ENCODE peak calls at places on chromosomes 7 and 10, in ten cellular contexts. C is GM13977, W is BJ, H is endothelial cell of umbilical vein, N is MCF 10A, O is heart left ventricle, X is upper lobe of right lung, K is heart right ventricle, R is IMR-90, B is GM13976. D is an unnamed sample.

GRCh38 chr10:79237801-79238520 is 109.3 kb upstream of the PPIF start:
- DNase-seq in C (no peak), W (no peak), H (peak), N (peak), O (no peak), X (no peak), K (no peak), R (no peak), B (no peak), D (no peak)

GRCh38 chr7:142854505-142855400 is at the start of gene EPHB6:
- DNase-seq in C (peak), W (no peak), H (no peak), N (peak), O (peak), X (peak), K (peak), R (peak), B (peak), D (peak)

GRCh38 chr7:142583424-142583823 is 165.8 kb upstream of the PRSS1 start:
- DNase-seq in C (peak), W (no peak), H (peak), N (peak), O (no peak), X (no peak), K (no peak), R (peak), B (peak), D (peak)

GRCh38 chr10:83078645-83079044 is 1060.7 kb upstream of the GHITM start:
- DNase-seq in C (no peak), W (no peak), H (no peak), N (no peak), O (no peak), X (no peak), K (no peak), R (no peak), B (no peak), D (no peak)

GRCh38 chr10:112208292-112208691 is 24.7 kb upstream of the GPAM start:
- DNase-seq in C (no peak), W (no peak), H (no peak), N (no peak), O (no peak), X (no peak), K (no peak), R (peak), B (no peak), D (no peak)

GRCh38 chr7:102260856-102261255 is 25.8 kb upstream of the SH2B2 start:
- DNase-seq in C (no peak), W (no peak), H (no peak), N (no peak), O (peak), X (no peak), K (peak), R (peak), B (no peak), D (no peak)

GRCh38 chr7:128406986-128407589 is 2.7 kb downstream of the IMPDH1 start:
- DNase-seq in C (peak), W (no peak), H (no peak), N (no peak), O (no peak), X (no peak), K (no peak), R (no peak), B (peak), D (no peak)

GRCh38 chr7:9937944-9938631 is 1035.6 kb upstream of the PHF14 start:
- DNase-seq in C (no peak), W (no peak), H (peak), N (peak), O (no peak), X (no peak), K (no peak), R (no peak), B (no peak), D (no peak)

GRCh38 chr10:110757563-110757962 is 113.4 kb downstream of the RBM20 start:
- DNase-seq in C (no peak), W (no peak), H (no peak), N (no peak), O (no peak), X (no peak), K (no peak), R (no peak), B (no peak), D (no peak)

GRCh38 chr10:5827841-5828240 is 14.6 kb upstream of the GDI2 start:
- DNase-seq in C (no peak), W (no peak), H (no peak), N (no peak), O (no peak), X (no peak), K (no peak), R (no peak), B (no peak), D (no peak)

GRCh38 chr10:124527996-124528395 is 66.4 kb downstream of the LHPP start:
- DNase-seq in C (no peak), W (no peak), H (no peak), N (no peak), O (no peak), X (no peak), K (no peak), R (no peak), B (no peak), D (no peak)

DNA sequence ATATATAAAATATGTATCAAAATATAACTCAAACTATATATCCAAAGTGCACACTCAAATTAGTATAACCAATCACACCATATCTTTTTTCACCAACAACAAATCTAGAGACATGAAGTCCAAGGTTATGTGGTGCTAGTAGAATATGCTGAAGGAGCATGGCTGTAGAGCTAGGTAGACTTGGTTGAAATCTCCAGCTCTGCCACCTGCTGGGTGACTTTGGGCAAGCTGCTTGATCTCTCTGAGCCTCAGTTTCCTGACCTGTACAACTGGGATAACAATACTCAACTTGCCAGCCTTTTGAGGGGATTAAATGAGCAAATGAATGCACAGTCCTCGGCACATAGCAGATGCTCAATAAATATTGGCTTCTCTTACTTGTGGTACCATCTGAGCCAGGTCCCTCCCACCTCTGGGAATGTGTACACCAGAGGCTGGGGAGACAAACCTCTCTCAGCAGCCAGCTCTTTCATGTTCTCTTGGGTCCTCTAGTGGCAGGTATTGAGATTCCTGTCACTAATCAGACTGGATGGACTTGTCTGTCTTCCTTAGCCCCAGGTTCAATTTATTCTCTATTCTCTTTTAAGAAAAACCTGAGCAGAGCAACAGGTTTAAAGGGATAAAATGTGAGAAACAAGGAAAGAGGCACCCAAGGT is 94.3 kb upstream of the PDE1C start:
- DNase-seq in C (peak), W (no peak), H (peak), N (peak), O (peak), X (no peak), K (no peak), R (peak), B (no peak), D (no peak)
- TF ChIP-seq CTCF in C (peak), W (peak), H (peak), N (peak), O (peak), X (peak), K (peak), R (peak), B (peak), D (no peak)

GRCh38 chr10:17617031-17617911 is at the start of gene HACD1:
- DNase-seq in C (peak), W (no peak), H (peak), N (peak), O (peak), X (peak), K (peak), R (peak), B (peak), D (peak)
- TF ChIP-seq CTCF in C (no peak), W (peak), H (peak), N (peak), O (no peak), X (peak), K (peak), R (peak), B (no peak), D (peak)

GRCh38 chr7:100465702-100466311 is 1.7 kb upstream of the SPACDR start:
- DNase-seq in C (no peak), W (no peak), H (peak), N (peak), O (peak), X (peak), K (peak), R (peak), B (no peak), D (peak)
- TF ChIP-seq CTCF in C (peak), W (peak), H (peak), N (peak), O (peak), X (peak), K (peak), R (peak), B (peak), D (no peak)

DNA sequence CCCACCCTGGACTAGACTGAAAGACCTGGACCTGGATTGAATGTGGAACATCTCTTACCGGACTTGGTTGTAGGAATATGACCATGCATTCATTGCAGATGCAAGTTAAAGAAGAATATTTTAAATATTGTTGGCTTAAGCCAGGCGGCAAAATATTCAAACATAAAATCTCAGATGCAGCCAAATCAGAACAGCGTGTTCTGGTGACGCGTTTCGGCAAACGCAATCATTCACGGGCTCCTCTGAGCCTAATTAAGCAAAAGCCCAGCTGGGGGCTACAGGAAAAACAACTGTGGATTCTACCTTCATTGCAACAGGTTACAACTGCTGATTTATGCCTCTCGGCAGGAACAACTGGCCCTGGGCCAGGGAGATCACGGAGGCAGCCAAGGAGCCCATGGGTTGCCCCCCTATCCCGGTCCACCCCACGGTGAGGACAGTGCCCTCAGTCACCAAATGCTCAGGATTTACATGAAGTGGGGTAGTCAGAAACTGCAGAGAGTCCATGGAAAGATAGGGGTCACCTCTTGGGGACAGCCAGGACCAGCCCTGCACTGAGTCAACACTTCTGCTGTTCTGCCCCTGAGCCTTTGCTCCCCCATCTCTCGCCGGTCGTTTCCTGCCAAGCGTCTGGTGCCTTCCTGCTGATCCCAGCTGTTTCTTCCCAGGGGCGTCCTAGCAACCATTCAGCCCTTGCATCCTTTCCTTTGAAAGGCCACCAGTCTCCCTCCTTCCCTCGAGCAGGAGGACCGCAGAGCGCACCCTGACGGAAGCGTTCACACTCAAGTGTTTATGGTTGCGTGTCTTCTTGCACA is 64.4 kb upstream of the SFMBT2 start:
- DNase-seq in C (no peak), W (no peak), H (no peak), N (no peak), O (peak), X (no peak), K (peak), R (no peak), B (no peak), D (no peak)
- TF ChIP-seq CTCF in C (no peak), W (no peak), H (no peak), N (no peak), O (no peak), X (no peak), K (no peak), R (no peak), B (no peak), D (no peak)